ENCODE peak calls at places on chromosomes 4 and X, in six cellular contexts. X is NCI-H1417, O is H4, F is AG08395, B is NCI-H2029, T is MG63. W is an unnamed sample.
A peak's percentile ranks its signal among the peaks of the same experiment; 100 is the strongest.

GRCh38 chrX:31500920-31501319 is 429.1 kb upstream of the FTHL17 start:
- DNase-seq in F (no peak), O (peak; percentile 70), B (no peak), X (no peak), T (peak; percentile 16), W (no peak)

GRCh38 chr4:13611283-13611842 is 16.2 kb downstream of the BOD1L1 start:
- DNase-seq in B (no peak), X (no peak), O (no peak), F (no peak), T (no peak), W (no peak)

GRCh38 chr4:55758570-55758969 is 61.0 kb upstream of the EXOC1L start:
- DNase-seq in F (no peak), O (peak; percentile 90), T (peak; percentile 19), B (peak; percentile 43), X (no peak), W (no peak)

GRCh38 chr4:54719378-54719777 is 61.6 kb downstream of the KIT start:
- DNase-seq in O (no peak), F (no peak), B (no peak), X (no peak), T (no peak), W (no peak)

GRCh38 chrX:24838624-24839023 is 144.9 kb downstream of the POLA1 start:
- DNase-seq in T (no peak), B (no peak), X (peak; percentile 75), O (peak; percentile 4), F (peak; percentile 15), W (no peak)

GRCh38 chr4:83603130-83603529 is 67.2 kb downstream of the GPAT3 start:
- DNase-seq in F (no peak), T (no peak), X (no peak), O (no peak), B (no peak), W (no peak)

GRCh38 chr4:52861879-52862604 is at the start of gene RASL11B:
- DNase-seq in X (peak; percentile 94), T (peak; percentile 95), F (peak; percentile 93), O (no peak), B (peak; percentile 58), W (no peak)

GRCh38 chrX:76253432-76253831 is 80.6 kb downstream of the PBDC1 start:
- DNase-seq in O (peak; percentile 36), F (peak; percentile 30), T (peak; percentile 3), X (peak; percentile 71), B (no peak), W (no peak)

GRCh38 chr4:81235982-81236749 is 21.1 kb upstream of the PRKG2 start:
- DNase-seq in X (no peak), T (no peak), F (no peak), B (no peak), O (no peak), W (no peak)

GRCh38 chrX:920234-920799 is 289.7 kb downstream of the SHOX start:
- DNase-seq in T (peak; percentile 76), O (peak; percentile 87), F (peak; percentile 44), B (no peak), X (no peak), W (no peak)

GRCh38 chr4:53281438-53281837 is 84.4 kb downstream of the SCFD2 start:
- DNase-seq in T (no peak), B (no peak), X (no peak), F (no peak), O (no peak), W (no peak)

GRCh38 chr4:164396439-164396838 is 357.5 kb upstream of the SMIM31 start:
- DNase-seq in X (no peak), O (no peak), T (peak; percentile 53), F (no peak), B (no peak), W (no peak)

GRCh38 chrX:133922390-133922772 is 63.0 kb downstream of the GPC3 start:
- DNase-seq in X (peak; percentile 48), O (no peak), F (no peak), B (no peak), T (no peak), W (no peak)

W was measured in esophagus muscularis mucosa.